ENCODE peak calls at places on chromosomes 5 and 9, in seven cellular contexts. J, S, R, L, B, G and Z are unnamed samples.

GRCh38 chr9:116318463-116319271 is 165.1 kb downstream of the PAPPA start:
- DNase-seq in J (no peak), S (no peak), R (no peak), L (peak; percentile 71), B (no peak), G (no peak), Z (peak; percentile 72)

GRCh38 chr5:56522972-56523371 is 289.8 kb upstream of the ANKRD55 start:
- DNase-seq in J (no peak), S (no peak), R (no peak), L (peak; percentile 74), B (no peak), G (no peak), Z (peak; percentile 82)

GRCh38 chr5:132012385-132013005 is 1.0 kb upstream of the ACSL6 start:
- DNase-seq in J (no peak), S (no peak), R (no peak), L (peak; percentile 72), B (peak; percentile 29), G (peak; percentile 46), Z (peak; percentile 66)

GRCh38 chr5:123125953-123126352 is 36.9 kb downstream of the PRDM6 start:
- DNase-seq in J (no peak), S (no peak), R (no peak), L (peak; percentile 66), B (peak; percentile 56), G (no peak), Z (peak; percentile 71)

GRCh38 chr9:91939953-91940352 is 10.1 kb downstream of the ROR2 start:
- DNase-seq in J (no peak), S (no peak), R (no peak), L (no peak), B (no peak), G (no peak), Z (no peak)

GRCh38 chr5:130138406-130139060 is 234.3 kb downstream of the CHSY3 start:
- DNase-seq in J (no peak), S (no peak), R (no peak), L (peak; percentile 74), B (peak; percentile 29), G (no peak), Z (peak; percentile 75)

GRCh38 chr9:92607773-92608172 is 62.2 kb downstream of the IPPK start:
- DNase-seq in J (no peak), S (no peak), R (no peak), L (no peak), B (no peak), G (no peak), Z (peak; percentile 62)

GRCh38 chr5:77768978-77769377 is 7.2 kb downstream of the TBCA start:
- DNase-seq in J (no peak), S (no peak), R (no peak), L (no peak), B (no peak), G (no peak), Z (no peak)

GRCh38 chr9:80707120-80707519 is 982.2 kb downstream of the TLE1 start:
- DNase-seq in J (no peak), S (no peak), R (no peak), L (peak; percentile 36), B (peak; percentile 67), G (no peak), Z (peak; percentile 67)

GRCh38 chr9:109283012-109283411 is 37.8 kb downstream of the EPB41L4B start:
- DNase-seq in J (no peak), S (no peak), R (no peak), L (no peak), B (no peak), G (no peak), Z (no peak)

GRCh38 chr5:146993876-146994530 is 115.4 kb upstream of the PPP2R2B start:
- DNase-seq in J (no peak), S (no peak), R (no peak), L (no peak), B (peak; percentile 37), G (no peak), Z (no peak)

GRCh38 chr5:2330325-2330724 is 421.2 kb downstream of the IRX2 start:
- DNase-seq in J (no peak), S (no peak), R (no peak), L (no peak), B (no peak), G (no peak), Z (no peak)

GRCh38 chr9:98627291-98627690 is 81.4 kb downstream of the GABBR2 start:
- DNase-seq in J (no peak), S (no peak), R (no peak), L (peak; percentile 43), B (peak; percentile 11), G (no peak), Z (peak; percentile 53)

GRCh38 chr9:16369427-16369826 is 501.0 kb downstream of the BNC2 start:
- DNase-seq in J (no peak), S (no peak), R (no peak), L (no peak), B (no peak), G (no peak), Z (no peak)

GRCh38 chr5:115898656-115899055 is 56.9 kb downstream of the AP3S1 start:
- DNase-seq in J (no peak), S (no peak), R (no peak), L (peak; percentile 61), B (peak; percentile 2), G (no peak), Z (no peak)

GRCh38 chr9:110880123-110880522 is 158.1 kb downstream of the LPAR1 start:
- DNase-seq in J (no peak), S (no peak), R (no peak), L (peak; percentile 41), B (no peak), G (no peak), Z (peak; percentile 73)

GRCh38 chr5:154712518-154713437 is 42.4 kb upstream of the LARP1 start:
- DNase-seq in J (no peak), S (no peak), R (no peak), L (no peak), B (peak; percentile 72), G (no peak), Z (no peak)

GRCh38 chr9:82923410-82924242 is 139.3 kb downstream of the RASEF start:
- DNase-seq in J (no peak), S (no peak), R (no peak), L (no peak), B (peak; percentile 44), G (no peak), Z (no peak)

GRCh38 chr9:105332471-105332870 is 88.0 kb downstream of the SLC44A1 start:
- DNase-seq in J (no peak), S (no peak), R (no peak), L (peak; percentile 58), B (peak; percentile 8), G (no peak), Z (peak; percentile 86)